ENCODE peak calls at places on chromosome 5, in four cellular contexts. One of them, this sample, is unnamed.

GRCh38 chr5:24177821-24178220 is 467.0 kb downstream of the CDH10 start:
- DNase-seq in iris pigment epithelial cell: no peak
- DNase-seq in NCI-H2171 treated with DMSO at 0.1 percent for 48 hours: no peak
- DNase-seq in stimulated activated CD4-positive, alpha-beta T cell treated with anti-CD3 and anti-CD28 coated beads, Interleukin-15, amount 100 ng/mL, for 1 hour: no peak
- DNase-seq in this sample: no peak

GRCh38 chr5:175457466-175457865 is 13.5 kb upstream of the DRD1 start:
- DNase-seq in stimulated activated CD4-positive, alpha-beta T cell treated with anti-CD3 and anti-CD28 coated beads, Interleukin-15, amount 100 ng/mL, for 1 hour: no peak
- DNase-seq in NCI-H2171 treated with DMSO at 0.1 percent for 48 hours: no peak
- DNase-seq in iris pigment epithelial cell: no peak
- DNase-seq in this sample: no peak

GRCh38 chr5:6466975-6467567 is 18.4 kb downstream of the UBE2QL1 start:
- DNase-seq in iris pigment epithelial cell: no peak
- DNase-seq in NCI-H2171 treated with DMSO at 0.1 percent for 48 hours: no peak
- DNase-seq in stimulated activated CD4-positive, alpha-beta T cell treated with anti-CD3 and anti-CD28 coated beads, Interleukin-15, amount 100 ng/mL, for 1 hour: no peak
- DNase-seq in this sample: no peak

GRCh38 chr5:115583474-115583873 is 18.8 kb downstream of the TICAM2 start:
- DNase-seq in NCI-H2171 treated with DMSO at 0.1 percent for 48 hours: no peak
- DNase-seq in iris pigment epithelial cell: peak
- DNase-seq in stimulated activated CD4-positive, alpha-beta T cell treated with anti-CD3 and anti-CD28 coated beads, Interleukin-15, amount 100 ng/mL, for 1 hour: no peak
- DNase-seq in this sample: no peak

GRCh38 chr5:141948812-141949211 is 9.2 kb downstream of the PCDH12 start:
- DNase-seq in stimulated activated CD4-positive, alpha-beta T cell treated with anti-CD3 and anti-CD28 coated beads, Interleukin-15, amount 100 ng/mL, for 1 hour: no peak
- DNase-seq in NCI-H2171 treated with DMSO at 0.1 percent for 48 hours: no peak
- DNase-seq in iris pigment epithelial cell: no peak
- DNase-seq in this sample: no peak

GRCh38 chr5:61719124-61719523 is 387.1 kb downstream of the ZSWIM6 start:
- DNase-seq in stimulated activated CD4-positive, alpha-beta T cell treated with anti-CD3 and anti-CD28 coated beads, Interleukin-15, amount 100 ng/mL, for 1 hour: no peak
- DNase-seq in iris pigment epithelial cell: no peak
- DNase-seq in NCI-H2171 treated with DMSO at 0.1 percent for 48 hours: no peak
- DNase-seq in this sample: no peak

GRCh38 chr5:54902817-54903473 is 82.4 kb downstream of the ESM1 start:
- DNase-seq in iris pigment epithelial cell: peak
- DNase-seq in stimulated activated CD4-positive, alpha-beta T cell treated with anti-CD3 and anti-CD28 coated beads, Interleukin-15, amount 100 ng/mL, for 1 hour: no peak
- DNase-seq in NCI-H2171 treated with DMSO at 0.1 percent for 48 hours: peak
- DNase-seq in this sample: no peak

GRCh38 chr5:69049151-69049550 is 44.7 kb upstream of the SLC30A5 start:
- DNase-seq in NCI-H2171 treated with DMSO at 0.1 percent for 48 hours: no peak
- DNase-seq in iris pigment epithelial cell: peak
- DNase-seq in stimulated activated CD4-positive, alpha-beta T cell treated with anti-CD3 and anti-CD28 coated beads, Interleukin-15, amount 100 ng/mL, for 1 hour: no peak
- DNase-seq in this sample: no peak

GRCh38 chr5:42806004-42806700 is 5.5 kb downstream of the SELENOP start:
- DNase-seq in NCI-H2171 treated with DMSO at 0.1 percent for 48 hours: no peak
- DNase-seq in iris pigment epithelial cell: no peak
- DNase-seq in stimulated activated CD4-positive, alpha-beta T cell treated with anti-CD3 and anti-CD28 coated beads, Interleukin-15, amount 100 ng/mL, for 1 hour: no peak
- DNase-seq in this sample: no peak

GRCh38 chr5:17807069-17807468 is 172.8 kb downstream of the TAF11L14 start:
- DNase-seq in NCI-H2171 treated with DMSO at 0.1 percent for 48 hours: peak
- DNase-seq in iris pigment epithelial cell: no peak
- DNase-seq in stimulated activated CD4-positive, alpha-beta T cell treated with anti-CD3 and anti-CD28 coated beads, Interleukin-15, amount 100 ng/mL, for 1 hour: no peak
- DNase-seq in this sample: no peak

GRCh38 chr5:62791059-62791458 is 212.4 kb downstream of the LRRC70 start:
- DNase-seq in stimulated activated CD4-positive, alpha-beta T cell treated with anti-CD3 and anti-CD28 coated beads, Interleukin-15, amount 100 ng/mL, for 1 hour: no peak
- DNase-seq in NCI-H2171 treated with DMSO at 0.1 percent for 48 hours: no peak
- DNase-seq in iris pigment epithelial cell: peak
- DNase-seq in this sample: no peak

GRCh38 chr5:90408571-90409317 is 812 bp downstream of the CETN3 start:
- DNase-seq in iris pigment epithelial cell: no peak
- DNase-seq in stimulated activated CD4-positive, alpha-beta T cell treated with anti-CD3 and anti-CD28 coated beads, Interleukin-15, amount 100 ng/mL, for 1 hour: no peak
- DNase-seq in NCI-H2171 treated with DMSO at 0.1 percent for 48 hours: peak
- DNase-seq in this sample: no peak

GRCh38 chr5:56791396-56791795 is 24.0 kb upstream of the MAP3K1 start:
- DNase-seq in stimulated activated CD4-positive, alpha-beta T cell treated with anti-CD3 and anti-CD28 coated beads, Interleukin-15, amount 100 ng/mL, for 1 hour: no peak
- DNase-seq in NCI-H2171 treated with DMSO at 0.1 percent for 48 hours: no peak
- DNase-seq in iris pigment epithelial cell: no peak
- DNase-seq in this sample: no peak

GRCh38 chr5:65718576-65719310 is 3.2 kb downstream of the SGTB start:
- DNase-seq in NCI-H2171 treated with DMSO at 0.1 percent for 48 hours: no peak
- DNase-seq in iris pigment epithelial cell: no peak
- DNase-seq in stimulated activated CD4-positive, alpha-beta T cell treated with anti-CD3 and anti-CD28 coated beads, Interleukin-15, amount 100 ng/mL, for 1 hour: no peak
- DNase-seq in this sample: no peak

GRCh38 chr5:40485021-40485998 is 194.4 kb upstream of the PTGER4 start:
- DNase-seq in NCI-H2171 treated with DMSO at 0.1 percent for 48 hours: no peak
- DNase-seq in stimulated activated CD4-positive, alpha-beta T cell treated with anti-CD3 and anti-CD28 coated beads, Interleukin-15, amount 100 ng/mL, for 1 hour: no peak
- DNase-seq in iris pigment epithelial cell: no peak
- DNase-seq in this sample: no peak

GRCh38 chr5:119333421-119333851 is 22.4 kb upstream of the TNFAIP8 start:
- DNase-seq in iris pigment epithelial cell: no peak
- DNase-seq in stimulated activated CD4-positive, alpha-beta T cell treated with anti-CD3 and anti-CD28 coated beads, Interleukin-15, amount 100 ng/mL, for 1 hour: no peak
- DNase-seq in NCI-H2171 treated with DMSO at 0.1 percent for 48 hours: no peak
- DNase-seq in this sample: no peak

GRCh38 chr5:175654807-175655206 is 3.1 kb upstream of the HRH2 start:
- DNase-seq in NCI-H2171 treated with DMSO at 0.1 percent for 48 hours: no peak
- DNase-seq in iris pigment epithelial cell: no peak
- DNase-seq in stimulated activated CD4-positive, alpha-beta T cell treated with anti-CD3 and anti-CD28 coated beads, Interleukin-15, amount 100 ng/mL, for 1 hour: no peak
- DNase-seq in this sample: no peak

GRCh38 chr5:140176028-140176382 is 1.0 kb downstream of the CYSTM1 start:
- DNase-seq in stimulated activated CD4-positive, alpha-beta T cell treated with anti-CD3 and anti-CD28 coated beads, Interleukin-15, amount 100 ng/mL, for 1 hour: no peak
- DNase-seq in iris pigment epithelial cell: no peak
- DNase-seq in NCI-H2171 treated with DMSO at 0.1 percent for 48 hours: no peak
- DNase-seq in this sample: no peak

GRCh38 chr5:170182461-170182860 is 50.3 kb upstream of the C5orf58 start:
- DNase-seq in iris pigment epithelial cell: no peak
- DNase-seq in stimulated activated CD4-positive, alpha-beta T cell treated with anti-CD3 and anti-CD28 coated beads, Interleukin-15, amount 100 ng/mL, for 1 hour: no peak
- DNase-seq in NCI-H2171 treated with DMSO at 0.1 percent for 48 hours: no peak
- DNase-seq in this sample: no peak

GRCh38 chr5:176619203-176619568 is 9.2 kb upstream of the GPRIN1 start:
- DNase-seq in stimulated activated CD4-positive, alpha-beta T cell treated with anti-CD3 and anti-CD28 coated beads, Interleukin-15, amount 100 ng/mL, for 1 hour: peak
- DNase-seq in NCI-H2171 treated with DMSO at 0.1 percent for 48 hours: no peak
- DNase-seq in iris pigment epithelial cell: peak
- DNase-seq in this sample: no peak

GRCh38 chr5:117065800-117066199 is 491.2 kb upstream of the SEMA6A start:
- DNase-seq in iris pigment epithelial cell: no peak
- DNase-seq in NCI-H2171 treated with DMSO at 0.1 percent for 48 hours: no peak
- DNase-seq in stimulated activated CD4-positive, alpha-beta T cell treated with anti-CD3 and anti-CD28 coated beads, Interleukin-15, amount 100 ng/mL, for 1 hour: no peak
- DNase-seq in this sample: no peak